ENCODE peak calls at places on chromosomes 13 and 19, in five cellular contexts. One of them, this sample, is unnamed.

GRCh38 chr13:20174656-20175405 is 14.0 kb upstream of the GJA3 start:
- DNase-seq in NCI-H1694 treated with DMSO at 0.1 percent for 48 hours: no peak
- DNase-seq in activated naive CD8-positive, alpha-beta T cell treated with anti-CD3 and anti-CD28 coated beads for 36 hours: peak; percentile 81
- DNase-seq in uterus: peak; percentile 76
- DNase-seq in NCI-H1092: no peak
- DNase-seq in this sample: no peak

GRCh38 chr13:83839158-83839557 is 43.1 kb downstream of the SLITRK1 start:
- DNase-seq in activated naive CD8-positive, alpha-beta T cell treated with anti-CD3 and anti-CD28 coated beads for 36 hours: no peak
- DNase-seq in NCI-H1694 treated with DMSO at 0.1 percent for 48 hours: no peak
- DNase-seq in NCI-H1092: no peak
- DNase-seq in uterus: no peak
- DNase-seq in this sample: no peak

GRCh38 chr13:106344318-106344717 is 191.1 kb downstream of the EFNB2 start:
- DNase-seq in uterus: no peak
- DNase-seq in NCI-H1694 treated with DMSO at 0.1 percent for 48 hours: no peak
- DNase-seq in NCI-H1092: no peak
- DNase-seq in activated naive CD8-positive, alpha-beta T cell treated with anti-CD3 and anti-CD28 coated beads for 36 hours: no peak
- DNase-seq in this sample: no peak

GRCh38 chr19:2791876-2792275 is 6.6 kb downstream of the THOP1 start:
- DNase-seq in NCI-H1694 treated with DMSO at 0.1 percent for 48 hours: no peak
- DNase-seq in activated naive CD8-positive, alpha-beta T cell treated with anti-CD3 and anti-CD28 coated beads for 36 hours: no peak
- DNase-seq in uterus: no peak
- DNase-seq in NCI-H1092: no peak
- DNase-seq in this sample: no peak

GRCh38 chr13:60583196-60583908 is 186.3 kb downstream of the TDRD3 start:
- DNase-seq in uterus: peak; percentile 22
- DNase-seq in NCI-H1092: no peak
- DNase-seq in activated naive CD8-positive, alpha-beta T cell treated with anti-CD3 and anti-CD28 coated beads for 36 hours: no peak
- DNase-seq in NCI-H1694 treated with DMSO at 0.1 percent for 48 hours: no peak
- DNase-seq in this sample: no peak

GRCh38 chr13:91347996-91348905 is 764 bp downstream of the MIR17HG start:
- DNase-seq in activated naive CD8-positive, alpha-beta T cell treated with anti-CD3 and anti-CD28 coated beads for 36 hours: peak; percentile 79
- DNase-seq in NCI-H1092: peak; percentile 20
- DNase-seq in NCI-H1694 treated with DMSO at 0.1 percent for 48 hours: no peak
- DNase-seq in uterus: peak; percentile 26
- DNase-seq in this sample: no peak

GRCh38 chr13:99558570-99559180 is 57.4 kb downstream of the TM9SF2 start:
- DNase-seq in NCI-H1694 treated with DMSO at 0.1 percent for 48 hours: no peak
- DNase-seq in NCI-H1092: no peak
- DNase-seq in activated naive CD8-positive, alpha-beta T cell treated with anti-CD3 and anti-CD28 coated beads for 36 hours: no peak
- DNase-seq in uterus: no peak
- DNase-seq in this sample: no peak

GRCh38 chr19:35501684-35502083 is 11.4 kb upstream of the KRTDAP start:
- DNase-seq in NCI-H1694 treated with DMSO at 0.1 percent for 48 hours: no peak
- DNase-seq in activated naive CD8-positive, alpha-beta T cell treated with anti-CD3 and anti-CD28 coated beads for 36 hours: no peak
- DNase-seq in NCI-H1092: no peak
- DNase-seq in uterus: no peak
- DNase-seq in this sample: no peak

GRCh38 chr13:44322928-44323327 is 50.7 kb upstream of the SERP2 start:
- DNase-seq in uterus: no peak
- DNase-seq in NCI-H1092: no peak
- DNase-seq in activated naive CD8-positive, alpha-beta T cell treated with anti-CD3 and anti-CD28 coated beads for 36 hours: no peak
- DNase-seq in NCI-H1694 treated with DMSO at 0.1 percent for 48 hours: no peak
- DNase-seq in this sample: no peak

GRCh38 chr13:112587359-112587766 is 590 bp downstream of the TUBGCP3 start:
- DNase-seq in uterus: peak; percentile 89
- DNase-seq in NCI-H1694 treated with DMSO at 0.1 percent for 48 hours: peak; percentile 66
- DNase-seq in NCI-H1092: peak; percentile 82
- DNase-seq in activated naive CD8-positive, alpha-beta T cell treated with anti-CD3 and anti-CD28 coated beads for 36 hours: peak; percentile 79
- DNase-seq in this sample: no peak